ENCODE peak calls at places on chromosomes 4 and X, in five cellular contexts. X is AG04450, T is endodermal cell, M is stomach, E is adrenal gland. P is an unnamed sample. For H3K27me3, the result is how much of the 10 kb centered on the place peaks cover.

GRCh38 chrX:104310084-104310483 is 55.4 kb upstream of the ESX1 start:
- DNase-seq in X (no peak), T (no peak), E (no peak), M (no peak), P (no peak)

GRCh38 chr4:687048-687974 is 1.6 kb downstream of the SLC49A3 start:
- DNase-seq in E (peak), X (no peak), T (peak), M (peak), P (peak)

GRCh38 chr4:92362002-92362401 is 58.2 kb downstream of the GRID2 start:
- DNase-seq in X (no peak), E (no peak), M (no peak), T (no peak), P (no peak)

GRCh38 chr4:185141777-185142176 is 1.3 kb upstream of the SLC25A4 start:
- DNase-seq in X (no peak), E (peak), M (no peak), T (no peak), P (no peak)

GRCh38 chrX:9293051-9293496 is 171.8 kb upstream of the TBL1X start:
- DNase-seq in E (no peak), M (no peak), X (no peak), T (peak), P (no peak)

GRCh38 chrX:50920132-50920531 is 9.6 kb downstream of the BMP15 start:
- DNase-seq in X (no peak), M (no peak), E (no peak), T (no peak), P (no peak)

GRCh38 chr4:38856524-38857337 is at the start of gene TLR6:
- DNase-seq in E (peak), M (peak), T (peak), X (no peak), P (peak)

GRCh38 chrX:49212861-49213260 is 12.9 kb upstream of the SYP start:
- DNase-seq in M (no peak), E (no peak), X (no peak), T (no peak), P (no peak)

GRCh38 chr4:122700178-122700725 is 32.3 kb upstream of the BBS12 start:
- DNase-seq in T (peak), E (peak), X (no peak), M (no peak), P (no peak)

GRCh38 chr4:89303177-89303576 is 4.4 kb downstream of the GPRIN3 start:
- DNase-seq in T (no peak), E (peak), X (no peak), M (no peak), P (no peak)

GRCh38 chrX:41781500-41781899 is 57.5 kb downstream of the GPR82 start:
- DNase-seq in T (no peak), X (no peak), M (no peak), E (no peak), P (no peak)

GRCh38 chr4:89249716-89250361 is 57.8 kb downstream of the GPRIN3 start:
- DNase-seq in E (no peak), M (no peak), X (no peak), T (no peak), P (no peak)

GRCh38 chr4:116480486-116480990 is 604.8 kb downstream of the TRAM1L1 start:
- DNase-seq in X (no peak), M (no peak), E (no peak), T (no peak), P (no peak)

GRCh38 chr4:3708103-3708510 is 58.1 kb upstream of the ADRA2C start:
- DNase-seq in T (no peak), X (no peak), M (no peak), E (peak), P (no peak)

GRCh38 chrX:130801901-130802300 is 101.1 kb downstream of the ENOX2 start:
- DNase-seq in X (no peak), T (peak), M (no peak), E (no peak), P (no peak)

GRCh38 chr4:13829457-13829856 is 201.9 kb upstream of the BOD1L1 start:
- DNase-seq in M (no peak), T (no peak), E (no peak), X (no peak), P (no peak)

GRCh38 chrX:104250470-104250869 is 4.3 kb downstream of the ESX1 start:
- DNase-seq in T (no peak), E (no peak), M (no peak), X (no peak), P (no peak)

GRCh38 chr4:144732584-144733130 is 86.7 kb downstream of the HHIP start:
- DNase-seq in E (no peak), T (no peak), M (no peak), X (no peak), P (peak)

GRCh38 chr4:169033660-169034059 is 23.6 kb upstream of the CBR4 start:
- DNase-seq in T (no peak), E (no peak), X (no peak), M (no peak), P (no peak)

GRCh38 chr4:6907658-6908191 is 1.9 kb upstream of the TBC1D14 start:
- DNase-seq in T (peak), M (peak), E (peak), X (no peak), P (no peak)

GRCh38 chr4:109009909-109010308 is 247.1 kb upstream of the ETNPPL start:
- DNase-seq in M (no peak), T (no peak), E (no peak), X (peak), P (no peak)

GRCh38 chr4:113446019-113446418 is 315.5 kb downstream of the CAMK2D start:
- DNase-seq in E (no peak), M (no peak), X (no peak), T (no peak), P (peak)

GRCh38 chr4:48090621-48091020 is 43.4 kb downstream of the TXK start:
- DNase-seq in T (no peak), X (no peak), M (no peak), E (no peak), P (no peak)

GRCh38 chr4:86043755-86044592 is 315.9 kb downstream of the MAPK10 start:
- DNase-seq in E (no peak), M (no peak), T (peak), X (no peak), P (no peak)

GRCh38 chrX:16826207-16826606 is 39.9 kb downstream of the TXLNG start:
- DNase-seq in X (no peak), E (no peak), M (no peak), T (no peak), P (no peak)

GRCh38 chrX:47501226-47502071 is 18.4 kb upstream of the ZNF41 start:
- DNase-seq in M (no peak), X (no peak), T (no peak), E (no peak), P (no peak)

GRCh38 chr4:4853371-4853823 is 6.1 kb upstream of the MSX1 start:
- DNase-seq in X (no peak), M (no peak), E (no peak), T (peak), P (no peak)

GRCh38 chr4:146153964-146154536 is 21.5 kb upstream of the LSM6 start:
- DNase-seq in M (no peak), X (no peak), E (no peak), T (no peak), P (no peak)

GRCh38 chr4:86706923-86707597 is 112.9 kb downstream of the PTPN13 start:
- DNase-seq in T (no peak), M (no peak), X (no peak), E (no peak), P (no peak)

GRCh38 chr4:106583567-106583966 is 215.0 kb upstream of the GIMD1 start:
- DNase-seq in T (no peak), M (no peak), X (peak), E (no peak), P (no peak)

GRCh38 chrX:10450229-10450958 is 170.0 kb downstream of the MID1 start:
- DNase-seq in T (no peak), M (no peak), X (no peak), E (no peak), P (peak)

GRCh38 chrX:136030357-136031225 is 45.4 kb downstream of the SLC9A6 start:
- DNase-seq in X (no peak), E (peak), M (no peak), T (no peak), P (peak)

GRCh38 chr4:148445903-148446261 is 3.7 kb upstream of the NR3C2 start:
- DNase-seq in M (no peak), T (peak), X (no peak), E (no peak), P (no peak)
- H3K27me3 ChIP-seq in M (under half), T (half or more), X (half or more), E (under half), P (half or more)

GRCh38 chrX:153701706-153702105 is 14.0 kb downstream of the SLC6A8 start:
- DNase-seq in E (no peak), T (no peak), X (no peak), M (no peak), P (no peak)
- H3K27me3 ChIP-seq in E (under half), T (under half), X (under half), M (under half), P (under half)

GRCh38 chr4:93830090-93830818 is 1.7 kb downstream of the ATOH1 start:
- DNase-seq in T (no peak), M (no peak), E (no peak), X (no peak), P (no peak)

GRCh38 chr4:93827272-93827947 is 1.1 kb upstream of the ATOH1 start:
- DNase-seq in E (no peak), M (no peak), T (peak), X (no peak), P (no peak)

GRCh38 chr4:93829531-93830089 is 1.1 kb downstream of the ATOH1 start:
- DNase-seq in E (no peak), M (no peak), T (peak), X (no peak), P (no peak)

GRCh38 chr4:93828830-93829530 is 427 bp downstream of the ATOH1 start:
- DNase-seq in T (peak), X (no peak), E (no peak), M (no peak), P (no peak)

GRCh38 chr4:93828332-93828829 is at the start of gene ATOH1:
- DNase-seq in M (no peak), E (no peak), T (peak), X (no peak), P (peak)
- H3K27me3 ChIP-seq in M (under half), E (half or more), T (half or more), X (half or more), P (half or more)

GRCh38 chr4:174210354-174210753 is 73.1 kb downstream of the FBXO8 start:
- DNase-seq in T (peak), E (no peak), X (no peak), M (no peak), P (no peak)

GRCh38 chr4:174207370-174207769 is 76.1 kb downstream of the FBXO8 start:
- DNase-seq in X (no peak), T (no peak), E (no peak), M (no peak), P (no peak)

GRCh38 chr4:174211611-174212044 is 71.8 kb downstream of the FBXO8 start:
- DNase-seq in E (no peak), M (no peak), X (no peak), T (peak), P (no peak)

GRCh38 chr4:174210952-174211490 is 72.4 kb downstream of the FBXO8 start:
- DNase-seq in M (no peak), T (no peak), E (no peak), X (no peak), P (no peak)

DNA sequence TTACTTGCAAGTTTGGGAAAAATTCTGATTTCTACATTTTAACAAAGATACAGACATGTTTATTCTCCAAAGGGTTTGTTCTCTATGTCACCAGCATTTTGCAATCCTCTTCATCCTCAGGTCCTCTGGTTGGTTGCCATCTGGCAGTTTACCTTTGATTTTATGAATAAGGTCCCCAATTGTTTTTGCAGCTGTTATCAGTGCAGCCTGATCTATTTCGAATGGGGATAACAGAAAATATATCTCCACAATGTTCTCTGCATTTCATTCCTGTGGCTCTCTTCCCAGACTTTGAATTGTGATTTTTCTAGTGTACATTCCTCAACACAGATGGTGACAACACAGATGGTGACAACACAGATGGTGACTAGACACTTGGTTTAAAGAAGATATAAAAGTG is 74.2 kb downstream of the FBXO8 start:
- DNase-seq in M (no peak), E (no peak), T (no peak), X (no peak), P (no peak)
- H3K27me3 ChIP-seq in M (under half), E (under half), T (half or more), X (under half), P (under half)

GRCh38 chrX:150365051-150365952 is 2.2 kb downstream of the MAMLD1 start:
- DNase-seq in T (peak), M (peak), X (no peak), E (peak), P (peak)

GRCh38 chrX:150365953-150366911 is 3.1 kb downstream of the MAMLD1 start:
- DNase-seq in E (peak), T (peak), X (no peak), M (no peak), P (peak)

GRCh38 chrX:150363561-150364346 is 637 bp downstream of the MAMLD1 start:
- DNase-seq in M (no peak), E (peak), T (peak), X (no peak), P (peak)

GRCh38 chrX:150362599-150363481 is at the start of gene MAMLD1:
- DNase-seq in X (no peak), E (peak), M (peak), T (peak), P (peak)

GRCh38 chrX:150364347-150365050 is 1.4 kb downstream of the MAMLD1 start:
- DNase-seq in E (peak), T (peak), X (no peak), M (no peak), P (peak)
- H3K27me3 ChIP-seq in E (under half), T (half or more), X (under half), M (under half), P (under half)

DNA sequence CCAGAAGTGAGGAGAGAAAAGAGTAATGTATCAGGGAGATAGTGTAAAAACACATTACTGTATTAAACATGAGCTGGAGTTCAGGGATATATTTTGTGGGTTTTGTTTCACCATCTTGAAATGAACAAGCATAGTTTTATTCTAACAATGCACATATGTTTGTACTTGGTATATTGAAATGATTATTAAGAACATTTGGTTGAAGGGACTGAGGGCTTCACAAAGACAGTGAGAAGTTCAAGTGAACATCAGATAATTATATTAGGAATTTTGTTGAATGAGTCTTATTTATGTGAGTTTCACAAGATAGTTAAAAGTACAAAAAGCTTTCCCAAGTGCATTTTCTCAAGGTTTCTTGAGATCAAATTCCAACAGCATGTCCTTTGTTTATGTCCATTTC is 368.8 kb downstream of the ANKRD50 start:
- DNase-seq in M (no peak), E (no peak), T (no peak), X (no peak), P (no peak)
- H3K27me3 ChIP-seq in M (under half), E (under half), T (under half), X (under half), P (under half)

GRCh38 chr4:150589174-150589573 is 7.2 kb downstream of the MAB21L2 start:
- DNase-seq in M (no peak), X (no peak), E (no peak), T (no peak), P (no peak)

GRCh38 chr4:150583287-150584197 is 1.6 kb downstream of the MAB21L2 start:
- DNase-seq in T (peak), X (no peak), M (no peak), E (peak), P (peak)

GRCh38 chr4:150588341-150588740 is 6.4 kb downstream of the MAB21L2 start:
- DNase-seq in M (no peak), E (no peak), X (no peak), T (no peak), P (no peak)

GRCh38 chr4:150584198-150584593 is 2.2 kb downstream of the MAB21L2 start:
- DNase-seq in T (no peak), M (no peak), E (no peak), X (no peak), P (no peak)

GRCh38 chr4:150586162-150586561 is 4.2 kb downstream of the MAB21L2 start:
- DNase-seq in T (no peak), M (no peak), E (no peak), X (no peak), P (no peak)
- H3K27me3 ChIP-seq in T (half or more), M (under half), E (under half), X (under half), P (under half)

GRCh38 chr4:176529574-176529973 is 209.8 kb downstream of the SPCS3 start:
- DNase-seq in X (no peak), T (no peak), E (no peak), M (no peak), P (no peak)

GRCh38 chr4:176525576-176525975 is 205.8 kb downstream of the SPCS3 start:
- DNase-seq in T (no peak), E (no peak), M (no peak), X (no peak), P (no peak)

GRCh38 chr4:176526704-176527103 is 206.9 kb downstream of the SPCS3 start:
- DNase-seq in M (no peak), X (no peak), E (no peak), T (no peak), P (no peak)
- H3K27me3 ChIP-seq in M (under half), X (under half), E (under half), T (under half), P (under half)

P was measured in SJSA1.